ENCODE peak calls at places on chromosomes 6 and 20, in ten cellular contexts. Q, B, H, Y, T, X, A, F, V and G are unnamed samples.

GRCh38 chr20:31605902-31606677 is 1.0 kb downstream of the ID1 start:
- DNase-seq in V (peak; percentile 39), T (peak; percentile 59), X (no peak), F (no peak), Y (peak; percentile 59), B (no peak), Q (peak; percentile 9), A (peak; percentile 64), H (no peak), G (peak; percentile 45)

GRCh38 chr20:16927031-16927430 is 178.9 kb downstream of the OTOR start:
- DNase-seq in B (no peak), V (no peak), H (no peak), A (no peak), Y (no peak), X (no peak), Q (no peak), F (no peak), T (peak; percentile 25), G (no peak)

GRCh38 chr20:14919473-14920157 is 582.2 kb upstream of the FLRT3 start:
- DNase-seq in V (no peak), A (no peak), T (peak; percentile 72), B (peak; percentile 73), F (no peak), Y (no peak), Q (no peak), H (no peak), X (no peak), G (no peak)

GRCh38 chr6:124882580-124883393 is 79.5 kb upstream of the RNF217 start:
- DNase-seq in A (no peak), Y (no peak), T (no peak), H (peak; percentile 4), F (no peak), Q (no peak), B (peak; percentile 93), X (no peak), V (peak; percentile 70), G (peak; percentile 29)

GRCh38 chr6:113147544-113147943 is 709.6 kb upstream of the MARCKS start:
- DNase-seq in F (no peak), Y (no peak), Q (no peak), T (no peak), X (no peak), H (no peak), B (no peak), A (no peak), V (no peak), G (peak; percentile 82)

GRCh38 chr20:37295595-37295994 is 6.1 kb downstream of the MANBAL start:
- DNase-seq in A (no peak), H (no peak), B (no peak), V (no peak), T (no peak), Y (no peak), F (no peak), X (no peak), Q (no peak), G (no peak)

GRCh38 chr6:26223213-26223612 is 136.0 kb downstream of the HFE start:
- DNase-seq in Q (no peak), V (peak; percentile 32), T (no peak), A (no peak), H (no peak), B (no peak), F (no peak), Y (no peak), X (no peak), G (peak; percentile 43)

GRCh38 chr20:49914310-49915117 is 815 bp downstream of the SPATA2 start:
- DNase-seq in B (no peak), F (peak; percentile 36), V (no peak), Q (peak; percentile 45), X (no peak), Y (no peak), T (no peak), H (no peak), A (peak; percentile 37), G (no peak)

GRCh38 chr20:52312131-52312729 is 120.7 kb upstream of the ZFP64 start:
- DNase-seq in A (no peak), V (peak; percentile 78), T (peak; percentile 79), Y (peak; percentile 17), Q (peak; percentile 41), H (peak; percentile 42), B (peak; percentile 51), F (peak; percentile 69), X (no peak), G (peak; percentile 65)

GRCh38 chr20:59309218-59309617 is 8.8 kb downstream of the EDN3 start:
- DNase-seq in T (no peak), V (no peak), H (no peak), X (no peak), A (no peak), Q (no peak), B (no peak), Y (no peak), F (no peak), G (no peak)
- TF ChIP-seq CTCF in T (no peak), V (no peak), H (no peak), X (no peak), A (no peak), Q (no peak), B (no peak), Y (no peak), F (no peak), G (no peak)

DNA sequence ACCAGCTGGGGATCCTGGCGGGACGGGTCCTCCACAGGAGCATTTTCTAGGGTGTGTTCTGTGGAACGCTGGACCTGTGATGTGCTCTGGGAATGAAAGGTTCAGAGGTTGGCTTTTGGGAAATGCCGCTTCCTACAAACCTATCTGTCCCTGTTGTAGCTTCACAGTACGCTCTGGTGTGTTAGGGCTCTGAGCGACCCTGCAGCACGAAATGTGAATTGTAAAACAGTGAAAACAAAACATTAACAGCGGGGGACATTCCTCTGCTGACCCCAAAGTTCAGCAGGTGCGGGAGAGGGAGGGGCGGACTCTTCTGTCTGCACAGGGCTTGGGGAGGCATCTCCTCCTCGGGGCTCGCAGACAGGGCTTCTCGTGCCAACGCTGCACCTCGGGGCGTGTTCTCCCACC is 155.9 kb downstream of the NRN1 start:
- DNase-seq in X (no peak), A (no peak), Q (no peak), B (no peak), F (no peak), H (no peak), V (no peak), T (no peak), Y (no peak), G (no peak)
- H3K4me3 ChIP-seq in X (peak overlapping the region; percentile 65), A (no peak overlapping the region), Q (no peak overlapping the region), B (no peak overlapping the region), F (no peak overlapping the region), H (peak overlapping the region; percentile 37), V (peak overlapping the region; percentile 33), T (no peak overlapping the region), Y (no peak overlapping the region), G (no peak overlapping the region)

DNA sequence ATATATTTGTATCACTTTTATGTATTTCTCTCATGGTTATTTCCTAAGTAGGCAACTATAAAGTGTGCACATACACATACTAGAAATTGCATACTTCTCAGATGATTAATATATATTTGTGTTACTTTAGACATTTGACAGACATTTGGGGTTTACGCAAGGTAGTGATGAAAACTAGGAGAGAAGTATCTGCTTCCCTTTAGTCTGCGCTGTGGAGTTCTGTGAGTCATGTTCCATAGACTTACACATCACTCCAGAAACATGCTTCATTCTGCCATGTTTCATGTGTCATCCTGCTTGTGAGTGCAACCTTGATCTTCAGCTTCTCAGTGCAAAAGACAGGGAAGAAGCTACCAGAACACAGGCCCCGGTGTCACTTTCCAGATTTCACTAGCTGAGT is 200.7 kb upstream of the BMP2 start:
- DNase-seq in H (no peak), A (no peak), F (no peak), T (peak; percentile 38), B (no peak), Y (no peak), X (no peak), V (peak; percentile 89), Q (no peak), G (peak; percentile 76)
- TF ChIP-seq CTCF in H (no peak), A (no peak), F (no peak), T (no peak), B (no peak), Y (no peak), X (no peak), V (no peak), Q (no peak), G (no peak)

DNA sequence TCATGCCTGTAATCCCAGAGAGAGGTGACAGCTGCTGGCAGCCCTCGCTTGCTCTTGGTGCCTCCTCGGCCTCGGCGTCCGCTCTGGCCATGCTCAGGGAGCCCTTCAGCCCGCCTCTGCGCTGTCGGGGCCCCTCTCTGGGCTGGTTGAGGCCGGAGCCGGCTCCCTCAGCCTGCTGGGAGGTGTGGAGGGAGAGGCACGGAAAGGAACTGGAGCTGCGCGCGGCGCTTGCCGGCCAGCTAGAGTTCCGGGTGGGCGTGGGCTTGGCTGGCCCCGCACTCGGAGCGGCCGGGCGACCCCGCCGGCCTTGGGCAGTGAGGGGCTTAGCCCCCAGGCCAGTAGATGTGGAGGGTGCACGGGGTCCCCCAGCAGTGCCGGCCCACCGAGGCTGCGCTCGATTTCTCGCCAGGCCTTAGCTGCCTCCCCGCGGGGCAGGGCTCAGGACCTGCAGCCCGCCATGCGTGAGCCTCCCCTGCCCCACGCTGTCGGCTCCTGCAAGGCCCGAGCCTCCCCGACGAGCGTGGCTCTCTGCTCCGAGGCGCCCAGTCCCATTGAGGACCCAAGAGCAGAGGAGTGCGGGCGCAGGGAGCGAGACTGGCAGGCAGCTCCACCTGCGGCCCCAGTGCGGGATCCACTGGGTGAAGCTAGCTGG is 34.6 kb downstream of the C6orf52 start:
- DNase-seq in A (no peak), F (no peak), B (no peak), Y (peak; percentile 11), V (peak; percentile 6), X (no peak), T (peak; percentile 61), Q (no peak), H (no peak), G (peak; percentile 2)
- H3K4me3 ChIP-seq in A (peak overlapping the region; percentile 26), F (no peak overlapping the region), B (no peak overlapping the region), Y (no peak overlapping the region), V (peak overlapping the region; percentile 6), X (peak overlapping the region; percentile 57), T (peak overlapping the region; percentile 29), Q (no peak overlapping the region), H (no peak overlapping the region), G (peak overlapping the region; percentile 60)